ENCODE peak calls at places on chromosomes 16 and 17, in four cellular contexts. P is OCI-LY7, O is choroid plexus epithelial cell, D is foreskin fibroblast. E is an unnamed sample.

GRCh38 chr16:25390761-25391160 is 133.1 kb upstream of the ZKSCAN2 start:
- DNase-seq in P (no peak), O (no peak), D (no peak), E (no peak)

GRCh38 chr16:53156516-53156915 is 101.7 kb downstream of the CHD9 start:
- DNase-seq in P (no peak), O (peak; percentile 27), D (peak; percentile 10), E (peak; percentile 33)

GRCh38 chr17:78875738-78876597 is 27.0 kb downstream of the CEP295NL start:
- DNase-seq in P (no peak), O (no peak), D (peak; percentile 32), E (no peak)

GRCh38 chr17:45284176-45285140 is 22.6 kb upstream of the SPATA32 start:
- DNase-seq in P (peak; percentile 46), O (no peak), D (no peak), E (no peak)

GRCh38 chr16:88681084-88681680 is 5.1 kb downstream of the SNAI3 start:
- DNase-seq in P (peak; percentile 93), O (no peak), D (no peak), E (no peak)

GRCh38 chr17:60167095-60167741 is 17.4 kb downstream of the CA4 start:
- DNase-seq in P (no peak), O (no peak), D (no peak), E (no peak)

GRCh38 chr16:51938861-51939260 is 608.1 kb downstream of the TOX3 start:
- DNase-seq in P (no peak), O (no peak), D (no peak), E (no peak)

GRCh38 chr16:49608801-49609200 is 235.2 kb downstream of the C16orf78 start:
- DNase-seq in P (peak; percentile 8), O (peak; percentile 83), D (peak; percentile 44), E (no peak)

GRCh38 chr17:56305017-56305416 is 151.7 kb downstream of the ANKFN1 start:
- DNase-seq in P (no peak), O (no peak), D (no peak), E (no peak)

GRCh38 chr17:79859676-79860615 is 20.7 kb upstream of the CBX4 start:
- DNase-seq in P (no peak), O (no peak), D (no peak), E (no peak)

GRCh38 chr17:28405632-28406477 is at the start of gene SLC46A1:
- DNase-seq in P (no peak), O (peak; percentile 9), D (no peak), E (no peak)

GRCh38 chr16:89924298-89924924 is 1.3 kb downstream of the TUBB3 start:
- DNase-seq in P (peak; percentile 91), O (peak; percentile 67), D (peak; percentile 32), E (peak; percentile 52)

GRCh38 chr16:2250652-2251280 is 621 bp downstream of the ECI1 start:
- DNase-seq in P (no peak), O (peak; percentile 34), D (no peak), E (peak; percentile 26)

GRCh38 chr16:1691276-1691675 is 13.2 kb downstream of the JPT2 start:
- DNase-seq in P (no peak), O (peak; percentile 58), D (no peak), E (peak; percentile 47)

GRCh38 chr17:78709119-78709681 is 72.9 kb downstream of the CYTH1 start:
- DNase-seq in P (peak; percentile 94), O (no peak), D (no peak), E (no peak)

GRCh38 chr17:58184308-58184985 is 8.1 kb upstream of the EPX start:
- DNase-seq in P (no peak), O (peak; percentile 70), D (peak; percentile 23), E (peak; percentile 25)

GRCh38 chr17:76538281-76538931 is 897 bp upstream of the CYGB start:
- DNase-seq in P (no peak), O (no peak), D (no peak), E (no peak)

GRCh38 chr17:49101054-49101534 is 31.5 kb upstream of the B4GALNT2 start:
- DNase-seq in P (no peak), O (peak; percentile 60), D (peak; percentile 33), E (peak; percentile 90)

GRCh38 chr16:19472487-19472886 is 49.4 kb downstream of the GDE1 start:
- DNase-seq in P (no peak), O (no peak), D (no peak), E (no peak)

GRCh38 chr16:84699712-84700517 is at the start of gene USP10:
- DNase-seq in P (peak; percentile 89), O (peak; percentile 70), D (peak; percentile 55), E (peak; percentile 55)

GRCh38 chr17:21460358-21460757 is 84.2 kb downstream of the KCNJ12 start:
- DNase-seq in P (no peak), O (peak; percentile 99), D (peak; percentile 60), E (peak; percentile 22)

GRCh38 chr16:54926166-54926838 is 4.4 kb upstream of the IRX5 start:
- DNase-seq in P (peak; percentile 70), O (peak; percentile 58), D (peak; percentile 53), E (peak; percentile 73)

GRCh38 chr16:7456221-7456620 is 123.6 kb downstream of the RBFOX1 start:
- DNase-seq in P (no peak), O (no peak), D (no peak), E (no peak)

DNA sequence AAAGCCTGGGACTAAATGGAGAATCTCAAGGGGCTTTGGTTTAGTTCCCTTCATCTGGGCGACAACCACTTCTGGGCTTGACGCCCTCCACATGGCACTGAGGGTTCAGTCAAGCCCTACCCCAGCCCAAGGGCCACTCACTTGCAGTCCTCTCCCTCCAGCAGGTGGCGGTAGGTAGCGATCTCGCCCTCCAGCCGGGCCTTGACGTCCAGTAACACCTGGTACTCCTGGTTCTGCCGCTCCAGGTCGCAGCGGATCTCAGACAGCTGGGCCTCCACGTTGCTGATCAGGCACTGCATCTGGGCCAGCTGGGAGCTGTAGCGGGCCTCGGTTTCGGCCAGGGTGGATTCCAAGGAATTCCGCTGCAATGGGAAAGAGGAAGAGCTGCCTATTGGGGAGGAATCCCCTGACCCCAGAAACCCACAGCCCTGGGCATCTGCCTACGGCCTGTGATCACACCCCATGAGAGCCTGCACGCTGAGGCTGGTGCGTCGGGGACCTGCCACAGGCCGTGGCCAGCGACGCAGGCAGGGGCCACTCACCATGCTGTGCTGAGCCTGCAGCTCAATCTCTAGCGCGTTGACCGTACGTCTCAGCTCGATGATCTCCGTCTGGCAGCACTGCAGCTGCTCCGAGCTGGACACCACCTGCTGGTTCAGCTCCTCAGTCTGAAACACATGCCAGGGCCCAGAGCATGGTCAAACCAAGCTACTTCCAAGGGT is 2.7 kb downstream of the KRT36 start:
- DNase-seq in P (peak; percentile 35), O (no peak), D (no peak), E (no peak)
- TF ChIP-seq CTCF in P (peak; percentile 78), O (peak; percentile 48), D (peak; percentile 16), E (peak; percentile 63)

DNA sequence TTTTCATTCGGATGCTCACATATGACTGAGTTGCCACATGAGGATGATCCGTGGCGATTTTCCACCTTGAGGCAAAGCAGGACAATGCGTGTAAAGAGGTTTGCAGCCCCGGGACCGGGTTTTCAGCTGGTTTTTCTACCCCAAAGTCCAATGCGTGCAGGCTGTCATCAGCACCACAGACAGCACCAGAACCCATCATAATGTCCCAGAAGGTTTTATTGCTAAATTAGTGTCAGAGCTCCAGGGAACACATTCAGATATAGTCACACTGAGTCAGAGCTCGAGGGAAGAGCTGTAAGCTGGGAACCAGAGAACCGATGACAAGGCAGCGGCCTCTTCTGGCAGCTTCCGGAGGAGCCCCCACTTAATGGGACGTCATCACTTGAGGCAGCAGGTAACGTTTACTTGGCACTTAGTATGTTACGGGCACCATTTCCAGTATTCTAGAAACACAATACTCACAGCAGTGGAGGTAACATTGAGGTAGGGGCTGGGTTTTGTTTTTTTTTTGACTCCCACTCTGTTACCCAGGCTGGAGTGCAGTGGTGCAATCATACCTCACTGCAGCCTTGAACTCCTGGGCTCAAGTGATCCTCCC is 8.9 kb upstream of the NAGPA start:
- DNase-seq in P (no peak), O (peak; percentile 21), D (peak; percentile 56), E (peak; percentile 26)
- TF ChIP-seq CTCF in P (no peak), O (peak; percentile 12), D (no peak), E (no peak)

GRCh38 chr17:1627219-1627986 is 1.2 kb downstream of the SLC43A2 start:
- DNase-seq in P (peak; percentile 82), O (no peak), D (no peak), E (no peak)
- TF ChIP-seq CTCF in P (no peak), O (no peak), D (no peak), E (no peak)

GRCh38 chr17:14921936-14922335 is 343.2 kb downstream of the PMP22 start:
- DNase-seq in P (no peak), O (peak; percentile 14), D (no peak), E (no peak)
- TF ChIP-seq CTCF in P (no peak), O (no peak), D (no peak), E (no peak)

GRCh38 chr17:42071810-42072209 is 21.4 kb upstream of the C17orf113 start:
- DNase-seq in P (peak; percentile 55), O (no peak), D (no peak), E (no peak)
- TF ChIP-seq CTCF in P (no peak), O (no peak), D (no peak), E (no peak)

DNA sequence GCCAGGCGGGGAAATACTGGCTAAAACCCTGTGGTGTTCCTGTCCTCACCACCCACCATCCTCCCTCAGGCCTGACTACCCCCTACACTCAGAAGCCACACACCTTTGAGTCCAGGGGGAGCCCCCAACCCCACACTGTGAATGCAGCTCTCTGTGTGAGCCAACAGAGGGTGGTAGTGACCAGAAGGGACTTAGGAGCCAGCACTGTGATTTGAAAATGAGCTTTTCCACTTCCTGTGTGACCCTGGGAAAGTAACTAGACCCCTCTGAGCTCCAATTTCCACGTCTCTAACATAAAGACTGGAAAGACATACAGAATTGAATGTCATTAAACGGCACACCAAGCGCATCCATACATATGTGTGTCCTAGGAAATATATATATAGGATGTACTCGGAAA is 58.7 kb downstream of the SDK2 start:
- DNase-seq in P (peak; percentile 78), O (peak; percentile 2), D (no peak), E (no peak)
- TF ChIP-seq CTCF in P (peak; percentile 83), O (peak; percentile 22), D (no peak), E (no peak)

DNA sequence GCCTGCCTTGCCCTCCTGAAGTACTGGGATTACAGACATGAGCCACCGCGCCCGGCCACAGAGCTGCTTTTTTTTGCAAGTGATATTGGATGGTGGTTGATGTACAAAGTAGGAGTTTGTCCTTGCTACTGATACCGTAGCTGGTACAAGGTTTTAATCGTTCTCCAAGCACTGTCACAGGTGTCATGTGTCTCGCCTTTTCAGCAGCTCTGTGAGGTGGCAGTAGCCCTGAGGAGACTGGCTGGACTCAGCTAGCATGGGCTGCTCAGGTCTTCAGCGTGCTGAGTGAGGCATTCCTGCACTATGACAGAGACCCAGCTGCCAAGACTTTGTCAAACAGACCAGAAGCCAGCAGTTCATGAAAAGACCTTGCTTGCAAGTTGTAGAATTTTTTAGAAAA is 7.2 kb downstream of the WWOX start:
- DNase-seq in P (no peak), O (no peak), D (no peak), E (no peak)
- TF ChIP-seq CTCF in P (no peak), O (no peak), D (no peak), E (no peak)

DNA sequence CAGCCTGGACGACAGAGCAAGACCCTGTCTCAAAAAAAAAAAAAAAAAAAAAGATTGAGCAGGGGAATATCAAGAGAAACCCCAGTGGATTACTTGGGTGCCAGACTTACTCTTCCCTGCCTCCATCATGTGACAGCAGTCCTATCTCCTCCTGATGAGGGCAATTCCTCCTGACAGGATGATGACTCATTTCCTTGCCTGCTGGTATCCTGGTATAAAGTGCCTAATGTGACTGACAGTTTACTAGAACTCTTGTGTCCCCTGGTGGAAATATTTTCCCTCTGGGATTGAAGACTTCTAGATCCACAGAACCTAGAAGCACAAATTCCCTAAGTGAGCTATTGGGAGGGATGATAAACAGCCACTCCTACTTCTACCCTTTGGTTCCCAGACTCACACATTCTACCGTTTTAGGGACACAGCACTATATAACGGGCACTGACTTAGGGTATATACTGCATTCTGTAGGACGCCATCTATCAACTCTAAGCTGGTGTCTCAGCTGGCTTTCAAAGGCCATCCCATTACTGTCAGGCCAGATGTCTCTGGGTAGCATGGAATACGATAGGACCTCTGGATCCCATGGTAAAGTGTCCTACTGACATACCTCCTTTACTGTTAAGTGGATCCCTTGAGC is 114.6 kb upstream of the MED13 start:
- DNase-seq in P (no peak), O (peak; percentile 60), D (peak; percentile 66), E (peak; percentile 64)
- TF ChIP-seq CTCF in P (no peak), O (peak; percentile 12), D (no peak), E (no peak)

E was measured in HFFc6.